ENCODE peak calls at places on chromosomes 13 and 19, in nine cellular contexts. Y is BE2C, P is left ventricle myocardium inferior, K is adrenal gland, T is AG09309, V is HFF-Myc, W is type B pancreatic cell, E is nephron progenitor cell, G is omental fat pad. O is an unnamed sample.

GRCh38 chr19:19115954-19116353 is 22.3 kb downstream of the TMEM161A start:
- DNase-seq in V (no peak), P (no peak), T (no peak), Y (peak), G (no peak), W (no peak), E (peak), K (peak), O (no peak)

GRCh38 chr19:34838248-34838647 is 65.2 kb upstream of the ZNF599 start:
- DNase-seq in Y (no peak), E (no peak), P (no peak), K (no peak), G (no peak), W (no peak), T (no peak), V (no peak), O (no peak)

GRCh38 chr19:40266912-40267600 is 18.1 kb downstream of the AKT2 start:
- DNase-seq in W (no peak), V (no peak), K (no peak), P (no peak), E (no peak), T (no peak), G (no peak), Y (no peak), O (no peak)

GRCh38 chr19:48554385-48555091 is 2.6 kb downstream of the SULT2B1 start:
- DNase-seq in G (no peak), W (no peak), P (no peak), Y (no peak), E (peak), K (no peak), T (no peak), V (no peak), O (no peak)

GRCh38 chr13:50428183-50428877 is 413.1 kb downstream of the KCNRG start:
- DNase-seq in E (no peak), Y (no peak), T (no peak), G (no peak), P (no peak), K (no peak), W (no peak), V (no peak), O (no peak)

GRCh38 chr19:48329167-48329891 is 4.0 kb downstream of the EMP3 start:
- DNase-seq in E (no peak), G (no peak), W (no peak), P (no peak), K (peak), T (no peak), V (no peak), Y (no peak), O (no peak)

GRCh38 chr19:48290341-48290922 is 20.6 kb downstream of the ZNF114 start:
- DNase-seq in V (no peak), E (peak), P (no peak), K (peak), Y (peak), G (no peak), W (no peak), T (no peak), O (no peak)

GRCh38 chr13:41059466-41059865 is 1.8 kb upstream of the WBP4 start:
- DNase-seq in W (no peak), P (no peak), T (no peak), K (no peak), V (no peak), G (no peak), Y (no peak), E (no peak), O (no peak)

GRCh38 chr13:30792257-30793000 is 57.1 kb downstream of the ALOX5AP start:
- DNase-seq in V (peak), W (peak), K (peak), E (peak), G (no peak), Y (peak), P (peak), T (peak), O (peak)

GRCh38 chr13:94112227-94112626 is 367.3 kb downstream of the DCT start:
- DNase-seq in Y (no peak), T (peak), V (peak), E (no peak), P (no peak), W (no peak), K (no peak), G (no peak), O (peak)

GRCh38 chr19:19539738-19540703 is 2.0 kb downstream of the CILP2 start:
- DNase-seq in G (peak), T (no peak), V (no peak), W (no peak), K (no peak), E (peak), P (peak), Y (peak), O (no peak)

GRCh38 chr13:108326318-108326717 is 56.8 kb downstream of the TNFSF13B start:
- DNase-seq in T (no peak), W (no peak), K (no peak), Y (no peak), P (no peak), E (no peak), V (no peak), G (no peak), O (no peak)

GRCh38 chr13:21663197-21663596 is 7.7 kb upstream of the FGF9 start:
- DNase-seq in P (no peak), K (no peak), W (no peak), T (no peak), G (no peak), V (no peak), Y (no peak), E (no peak), O (no peak)

GRCh38 chr19:55111238-55111831 is 6.1 kb downstream of the PPP1R12C start:
- DNase-seq in W (no peak), G (no peak), E (no peak), T (no peak), K (no peak), V (no peak), Y (no peak), P (no peak), O (no peak)

GRCh38 chr19:15244106-15244803 is 12.0 kb upstream of the EPHX3 start:
- DNase-seq in T (no peak), G (no peak), W (no peak), Y (no peak), P (no peak), V (no peak), E (no peak), K (no peak), O (no peak)

GRCh38 chr19:14248578-14249011 is 42.6 kb upstream of the ADGRL1 start:
- DNase-seq in V (no peak), E (peak), W (peak), T (no peak), Y (peak), P (peak), K (no peak), G (no peak), O (peak)

GRCh38 chr19:38711726-38712153 is 32.5 kb downstream of the CAPN12 start:
- DNase-seq in K (peak), T (peak), V (no peak), W (no peak), P (no peak), Y (no peak), E (no peak), G (no peak), O (peak)

GRCh38 chr13:69857188-69857821 is 250.3 kb upstream of the ATXN8OS start:
- DNase-seq in G (no peak), T (no peak), P (no peak), V (no peak), Y (no peak), W (no peak), E (peak), K (no peak), O (peak)

GRCh38 chr13:32246468-32246867 is 68.7 kb downstream of the ZAR1L start:
- DNase-seq in Y (peak), V (peak), E (peak), T (no peak), P (peak), G (no peak), W (no peak), K (peak), O (peak)

GRCh38 chr13:92896842-92897241 is 329.8 kb upstream of the GPC6 start:
- DNase-seq in Y (peak), G (no peak), E (no peak), T (no peak), P (no peak), W (no peak), K (no peak), V (no peak), O (peak)
- TF ChIP-seq CTCF in Y (peak), G (no peak), E (peak), T (no peak), P (no peak), W (peak), K (no peak), V (no peak), O (peak)

GRCh38 chr13:36981156-36981743 is 17.9 kb downstream of the ALG5 start:
- DNase-seq in Y (no peak), E (no peak), V (no peak), T (no peak), G (no peak), P (no peak), K (no peak), W (no peak), O (peak)
- TF ChIP-seq CTCF in Y (peak), E (peak), V (no peak), T (peak), G (no peak), P (peak), K (peak), W (peak), O (no peak)

DNA sequence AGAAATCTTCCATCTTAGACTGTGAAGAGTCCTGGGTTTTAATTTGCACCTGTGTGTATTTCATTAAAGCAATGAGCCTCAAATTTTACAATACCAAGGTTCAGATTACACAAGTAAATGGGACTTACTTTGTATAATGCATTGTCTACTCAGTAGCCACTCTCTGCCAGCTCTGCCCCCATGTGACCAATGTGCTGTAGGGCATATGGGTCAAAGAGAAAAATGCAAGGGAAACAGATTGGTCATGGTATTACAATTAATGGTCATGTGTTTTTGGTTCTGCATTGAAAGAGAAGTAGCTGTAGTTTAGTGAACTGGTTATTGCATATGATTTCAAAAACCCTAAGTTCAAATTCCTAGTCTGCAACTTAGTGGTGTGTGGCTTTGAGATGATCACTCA is 545.5 kb downstream of the SUCLA2 start:
- DNase-seq in E (no peak), W (no peak), G (no peak), V (no peak), K (no peak), T (no peak), P (no peak), Y (peak), O (no peak)
- TF ChIP-seq CTCF in E (no peak), W (peak), G (no peak), V (peak), K (no peak), T (no peak), P (no peak), Y (peak), O (no peak)

GRCh38 chr13:36850790-36851438 is 31.9 kb downstream of the RFXAP start:
- DNase-seq in E (peak), P (no peak), W (no peak), Y (peak), T (no peak), G (no peak), K (no peak), V (no peak), O (no peak)
- TF ChIP-seq CTCF in E (peak), P (peak), W (peak), Y (peak), T (peak), G (no peak), K (no peak), V (peak), O (peak)

DNA sequence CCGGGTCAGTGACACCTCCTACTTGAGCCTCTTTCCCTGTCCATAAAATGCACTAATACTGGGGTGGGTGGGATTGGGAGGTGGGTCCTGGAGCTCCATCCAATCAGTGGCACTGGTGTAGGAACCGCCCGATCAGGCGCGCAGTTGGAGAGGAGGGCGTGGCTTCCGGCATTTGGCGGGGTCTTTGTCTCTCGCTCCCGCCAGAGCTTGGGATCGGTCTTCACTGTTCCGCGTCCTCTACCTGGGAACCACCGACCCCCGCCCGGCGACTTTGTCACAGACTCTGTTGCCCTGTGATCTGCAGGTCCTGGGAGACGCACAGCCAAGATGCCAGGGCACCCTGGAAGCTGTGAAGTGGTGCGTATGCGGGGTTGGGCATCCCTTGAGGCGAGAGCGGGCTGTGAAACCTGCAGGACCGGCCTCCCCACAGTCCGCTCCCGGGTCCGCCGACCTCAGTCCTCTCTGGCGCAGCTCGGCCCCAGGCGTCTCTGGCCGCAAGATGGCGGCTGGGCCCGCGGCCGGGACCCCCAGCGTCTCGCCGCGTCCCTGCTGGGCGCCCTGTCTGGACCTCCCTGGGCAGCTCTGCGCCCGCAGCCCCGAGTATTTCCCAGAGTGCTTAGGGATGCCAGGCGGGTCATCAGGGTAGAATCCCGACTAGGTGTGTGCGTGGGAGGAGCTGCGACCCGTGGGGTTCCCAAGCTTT is 41.6 kb upstream of the ZNF730 start:
- DNase-seq in V (peak), W (peak), K (peak), T (peak), P (peak), E (peak), Y (peak), G (peak), O (peak)
- TF ChIP-seq CTCF in V (no peak), W (peak), K (no peak), T (no peak), P (no peak), E (no peak), Y (no peak), G (no peak), O (no peak)

GRCh38 chr19:56221851-56222250 is 19.8 kb downstream of the ZSCAN5C start:
- DNase-seq in P (no peak), G (no peak), V (no peak), K (no peak), E (no peak), Y (no peak), W (no peak), T (no peak), O (no peak)
- TF ChIP-seq CTCF in P (no peak), G (no peak), V (no peak), K (no peak), E (no peak), Y (no peak), W (peak), T (no peak), O (no peak)

GRCh38 chr13:98773053-98773452 is 20.6 kb upstream of the SLC15A1 start:
- DNase-seq in Y (no peak), V (no peak), E (no peak), P (no peak), K (no peak), T (no peak), W (no peak), G (no peak), O (no peak)
- TF ChIP-seq CTCF in Y (no peak), V (no peak), E (no peak), P (no peak), K (no peak), T (no peak), W (no peak), G (no peak), O (no peak)

GRCh38 chr19:11204076-11204602 is 6.8 kb upstream of the KANK2 start:
- DNase-seq in E (no peak), V (no peak), P (no peak), Y (no peak), W (no peak), G (no peak), T (no peak), K (no peak), O (no peak)
- TF ChIP-seq CTCF in E (no peak), V (no peak), P (no peak), Y (no peak), W (peak), G (no peak), T (no peak), K (no peak), O (no peak)

DNA sequence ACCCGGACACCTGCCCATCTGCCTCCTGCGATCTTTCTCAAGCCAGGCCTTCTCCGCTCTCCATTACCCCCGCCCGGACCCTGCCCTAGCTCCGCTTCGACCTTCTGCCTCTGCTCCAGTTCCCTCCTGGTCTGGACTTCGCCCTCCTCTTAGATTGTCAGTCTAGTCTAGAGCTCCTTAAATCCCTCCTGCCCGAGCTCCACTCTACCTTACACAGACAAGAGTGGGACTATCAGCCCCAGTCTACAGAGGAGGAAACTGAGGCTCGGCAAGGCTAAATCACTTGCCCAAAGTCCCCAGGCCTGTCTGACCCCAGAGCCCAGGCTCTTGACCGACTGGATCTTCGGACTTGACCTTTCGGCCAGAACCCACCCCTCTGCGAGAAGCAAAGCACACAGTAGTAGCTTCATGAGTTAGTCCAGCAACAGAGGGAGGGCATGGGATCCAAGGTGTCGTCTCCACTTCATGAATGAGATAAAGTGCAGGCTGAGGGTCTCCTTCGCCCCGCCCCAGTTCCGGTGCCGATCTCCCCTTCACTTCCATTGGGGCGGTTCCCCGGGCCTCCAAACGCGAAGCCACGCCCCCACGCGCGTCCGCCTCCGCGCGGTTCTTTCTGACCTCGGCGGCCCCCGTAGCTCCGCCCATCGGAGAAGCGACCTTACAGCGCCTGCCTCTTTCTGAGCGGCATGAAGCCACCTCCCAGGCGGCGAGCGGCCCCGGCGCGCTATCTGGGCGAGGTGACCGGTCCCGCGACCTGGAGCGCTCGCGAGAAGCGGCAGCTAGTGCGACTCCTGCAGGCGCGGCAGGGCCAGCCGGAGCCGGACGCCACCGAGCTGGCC is at the start of gene SNAPC2:
- DNase-seq in Y (peak), G (peak), W (peak), V (peak), T (peak), E (peak), P (peak), K (peak), O (peak)
- TF ChIP-seq CTCF in Y (no peak), G (no peak), W (no peak), V (no peak), T (no peak), E (no peak), P (no peak), K (peak), O (no peak)

GRCh38 chr13:74867460-74867859 is 614.5 kb downstream of the TBC1D4 start:
- DNase-seq in P (no peak), E (no peak), K (no peak), W (no peak), Y (no peak), T (no peak), V (no peak), G (no peak), O (no peak)
- TF ChIP-seq CTCF in P (no peak), E (no peak), K (no peak), W (no peak), Y (no peak), T (no peak), V (no peak), G (no peak), O (no peak)

O was measured in astrocyte of the cerebellum.